ENCODE peak calls at places on chromosome 10, in five cellular contexts. Q is body of pancreas; E is colonic mucosa; V is neural progenitor cell; Z is CD4-positive, CD25-positive, alpha-beta regulatory T cell. H is an unnamed sample. For H3K36me3, the result is how much of the 10 kb centered on the place peaks cover.

GRCh38 chr10:110898391-110898790 is 20.6 kb downstream of the BBIP1 start:
- DNase-seq in Q (no peak), E (no peak), V (no peak), Z (no peak), H (no peak)

GRCh38 chr10:24237801-24238390 is 29.0 kb downstream of the KIAA1217 start:
- DNase-seq in Q (no peak), E (peak), V (no peak), Z (no peak), H (peak)

GRCh38 chr10:17805921-17806577 is 3.1 kb upstream of the MRC1 start:
- DNase-seq in Q (no peak), E (no peak), V (peak), Z (peak), H (no peak)

GRCh38 chr10:132487241-132488135 is 50.1 kb upstream of the INPP5A start:
- DNase-seq in Q (peak), E (no peak), V (no peak), Z (no peak), H (no peak)

GRCh38 chr10:123303581-123303980 is 149.4 kb downstream of the BUB3 start:
- DNase-seq in Q (no peak), E (no peak), V (no peak), Z (no peak), H (no peak)

GRCh38 chr10:131973160-131973951 is 8.4 kb downstream of the BNIP3 start:
- DNase-seq in Q (no peak), E (no peak), V (no peak), Z (no peak), H (no peak)

GRCh38 chr10:22874189-22874854 is 53.5 kb upstream of the ARMC3 start:
- DNase-seq in Q (no peak), E (no peak), V (peak), Z (no peak), H (no peak)

GRCh38 chr10:77746313-77746712 is 108.7 kb upstream of the KCNMA1 start:
- DNase-seq in Q (no peak), E (no peak), V (no peak), Z (no peak), H (no peak)

GRCh38 chr10:79390551-79391229 is 43.4 kb downstream of the PPIF start:
- DNase-seq in Q (peak), E (peak), V (no peak), Z (no peak), H (peak)

GRCh38 chr10:8444630-8445029 is 390.1 kb downstream of the GATA3 start:
- DNase-seq in Q (no peak), E (no peak), V (peak), Z (peak), H (no peak)

GRCh38 chr10:31694929-31695837 is 233.4 kb downstream of the ARHGAP12 start:
- DNase-seq in Q (no peak), E (no peak), V (no peak), Z (no peak), H (no peak)

GRCh38 chr10:62079885-62080559 is 178.5 kb downstream of the ARID5B start:
- DNase-seq in Q (no peak), E (no peak), V (no peak), Z (no peak), H (no peak)

GRCh38 chr10:689433-690226 is at the start of gene DIP2C:
- DNase-seq in Q (peak), E (peak), V (peak), Z (no peak), H (peak)

GRCh38 chr10:98971464-98971863 is 264.2 kb downstream of the HPSE2 start:
- DNase-seq in Q (no peak), E (no peak), V (no peak), Z (no peak), H (no peak)

GRCh38 chr10:132299381-132300336 is 8.1 kb downstream of the STK32C start:
- DNase-seq in Q (no peak), E (no peak), V (no peak), Z (no peak), H (peak)

GRCh38 chr10:12195281-12195602 is 449 bp downstream of the NUDT5 start:
- DNase-seq in Q (no peak), E (no peak), V (no peak), Z (no peak), H (no peak)

GRCh38 chr10:108375691-108376090 is 1211.2 kb upstream of the SORCS1 start:
- DNase-seq in Q (no peak), E (no peak), V (no peak), Z (no peak), H (no peak)

GRCh38 chr10:132868995-132869394 is 73.4 kb downstream of the CFAP46 start:
- DNase-seq in Q (peak), E (no peak), V (no peak), Z (no peak), H (peak)

GRCh38 chr10:30039567-30039966 is 19.8 kb downstream of the JCAD start:
- DNase-seq in Q (peak), E (no peak), V (no peak), Z (no peak), H (no peak)

GRCh38 chr10:72348282-72348681 is 6.4 kb downstream of the DNAJB12 start:
- DNase-seq in Q (no peak), E (no peak), V (no peak), Z (no peak), H (no peak)

GRCh38 chr10:29438271-29438670 is 149.4 kb downstream of the LYZL1 start:
- DNase-seq in Q (no peak), E (no peak), V (peak), Z (no peak), H (no peak)

GRCh38 chr10:95637140-95637539 is 19.4 kb downstream of the ALDH18A1 start:
- DNase-seq in Q (no peak), E (no peak), V (no peak), Z (no peak), H (no peak)

GRCh38 chr10:3169738-3170137 is 2.8 kb downstream of the PITRM1 start:
- DNase-seq in Q (no peak), E (no peak), V (peak), Z (no peak), H (no peak)

GRCh38 chr10:3172081-3172445 is 519 bp downstream of the PITRM1 start:
- DNase-seq in Q (no peak), E (peak), V (no peak), Z (no peak), H (no peak)

GRCh38 chr10:3167611-3168330 is 4.8 kb downstream of the PITRM1 start:
- DNase-seq in Q (no peak), E (no peak), V (no peak), Z (no peak), H (no peak)

GRCh38 chr10:3166496-3167290 is 5.9 kb downstream of the PITRM1 start:
- DNase-seq in Q (no peak), E (no peak), V (no peak), Z (no peak), H (no peak)

GRCh38 chr10:3169271-3169670 is 3.3 kb downstream of the PITRM1 start:
- DNase-seq in Q (no peak), E (no peak), V (no peak), Z (no peak), H (no peak)
- H3K36me3 ChIP-seq in Q (under half), E (under half), V (under half), Z (half or more), H (under half)

GRCh38 chr10:15516284-15516956 is 145.3 kb upstream of the FAM171A1 start:
- DNase-seq in Q (no peak), E (no peak), V (no peak), Z (no peak), H (no peak)

GRCh38 chr10:15518256-15518655 is 147.2 kb upstream of the FAM171A1 start:
- DNase-seq in Q (no peak), E (no peak), V (no peak), Z (no peak), H (no peak)

GRCh38 chr10:15510963-15511362 is 139.9 kb upstream of the FAM171A1 start:
- DNase-seq in Q (no peak), E (no peak), V (no peak), Z (no peak), H (no peak)

DNA sequence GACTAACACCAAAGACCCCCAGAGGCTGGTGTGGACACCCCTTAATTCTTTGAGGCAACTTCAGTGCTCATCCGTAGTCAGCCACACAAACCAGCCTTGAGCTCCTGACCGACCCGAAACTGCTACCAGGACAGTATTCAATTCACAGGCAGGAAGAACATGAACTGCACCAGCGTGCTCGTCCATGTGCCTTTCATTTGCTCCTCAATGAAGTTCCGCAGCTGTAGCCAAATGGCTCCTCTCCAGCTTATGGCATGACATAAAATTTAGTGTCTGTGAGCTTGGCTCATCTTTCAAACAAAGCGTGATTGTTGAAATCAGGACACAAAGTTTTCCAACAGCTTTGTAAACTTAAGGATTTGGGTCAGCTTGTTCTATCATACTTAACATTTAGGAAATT is 144.1 kb upstream of the FAM171A1 start:
- DNase-seq in Q (no peak), E (peak), V (no peak), Z (no peak), H (peak)
- H3K36me3 ChIP-seq in Q (under half), E (under half), V (under half), Z (under half), H (under half)

DNA sequence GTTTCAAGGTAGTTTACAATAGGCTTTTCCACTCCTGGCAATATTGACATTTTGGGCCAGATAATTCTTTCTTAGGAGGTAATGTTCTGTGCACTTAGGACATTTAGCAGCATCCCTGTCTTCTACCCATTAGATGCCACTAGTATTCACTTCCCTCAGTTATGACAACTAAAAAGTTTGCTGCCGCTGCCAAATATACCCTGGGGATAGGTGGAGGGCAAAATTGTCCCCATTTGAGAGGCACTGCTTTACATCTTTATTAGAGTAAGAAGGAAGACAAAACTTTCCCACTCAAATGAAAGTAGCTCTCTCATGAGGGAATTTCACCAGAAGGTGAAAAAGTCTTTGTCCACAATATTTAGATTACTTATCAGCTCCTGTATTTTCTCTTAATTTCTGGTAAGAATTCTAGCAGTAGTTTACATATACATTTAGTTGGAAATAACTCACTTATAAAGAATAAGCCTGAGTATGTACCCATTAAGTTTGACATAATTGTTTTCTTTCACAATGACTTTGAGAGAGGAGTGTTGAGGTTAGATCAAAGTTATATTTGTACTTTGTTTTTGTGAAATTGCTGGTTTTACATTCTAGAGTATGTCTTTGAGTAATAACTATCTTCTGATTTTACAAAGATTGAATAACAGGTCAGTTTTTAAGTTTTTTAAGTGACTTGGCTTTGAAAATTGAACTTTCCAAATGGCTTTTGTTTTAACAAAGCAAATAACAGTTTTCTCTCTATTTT is 46.0 kb downstream of the HELLS start:
- DNase-seq in Q (no peak), E (no peak), V (no peak), Z (no peak), H (no peak)
- H3K36me3 ChIP-seq in Q (under half), E (under half), V (half or more), Z (under half), H (under half)

DNA sequence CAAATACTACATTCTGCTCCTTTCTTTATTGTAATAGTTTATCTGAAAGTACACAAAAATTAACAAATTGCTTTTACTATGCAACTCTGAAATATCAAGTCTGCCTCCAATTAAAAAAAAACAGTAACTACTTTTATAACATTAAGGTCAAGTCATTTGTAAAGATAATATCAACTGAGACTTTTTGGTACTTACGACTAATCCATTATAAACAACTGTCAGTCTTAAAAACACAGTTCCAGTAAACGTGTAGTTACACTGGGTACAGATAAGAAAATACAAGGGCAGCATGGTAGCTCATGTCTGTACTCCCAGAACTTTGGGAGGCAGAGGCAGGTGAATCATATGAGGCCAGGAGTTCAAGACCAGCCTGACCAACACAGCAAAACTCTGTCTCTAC is 32.2 kb downstream of the FAM204A start:
- DNase-seq in Q (no peak), E (no peak), V (no peak), Z (no peak), H (no peak)
- H3K36me3 ChIP-seq in Q (under half), E (under half), V (under half), Z (under half), H (under half)

DNA sequence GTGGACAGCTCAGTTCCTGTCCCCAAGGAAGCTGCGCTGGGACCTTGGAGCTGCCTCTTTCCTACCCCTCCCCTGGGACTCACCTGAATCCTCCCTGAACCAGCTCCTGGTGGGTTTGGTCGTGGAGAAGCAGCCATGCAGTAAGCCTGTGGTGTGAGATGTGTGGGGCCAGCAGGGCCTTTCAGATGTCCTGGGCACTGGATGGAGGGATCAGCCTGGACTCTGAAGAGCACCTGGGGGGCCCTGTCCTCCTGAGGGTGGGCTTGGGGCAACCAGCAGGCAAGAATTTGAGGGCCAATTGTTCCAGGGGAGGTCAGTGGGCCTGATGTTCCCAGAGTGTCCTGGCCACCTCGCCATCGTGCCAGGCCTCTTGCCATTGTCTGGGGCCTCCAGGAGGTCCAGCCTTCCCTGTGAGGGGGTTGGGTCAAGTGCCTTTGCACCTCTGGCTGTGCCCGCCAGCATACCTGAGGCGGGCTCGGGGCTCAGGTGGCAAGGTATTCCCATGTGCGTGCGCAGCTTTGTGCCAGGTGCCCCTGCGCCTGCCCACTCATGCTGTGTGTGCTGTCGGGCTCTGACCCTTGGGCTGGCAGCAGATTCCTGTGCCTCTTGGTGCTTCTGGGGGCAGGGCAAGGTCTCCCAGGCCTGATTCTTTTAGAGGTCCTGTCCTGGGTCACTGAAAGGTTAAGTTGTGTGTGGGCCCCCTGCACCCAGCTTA is 7.3 kb downstream of the TRIM8 start:
- DNase-seq in Q (no peak), E (no peak), V (no peak), Z (no peak), H (no peak)
- H3K36me3 ChIP-seq in Q (under half), E (under half), V (under half), Z (under half), H (under half)

GRCh38 chr10:6112893-6113292 is 24.1 kb downstream of the RBM17 start:
- DNase-seq in Q (no peak), E (no peak), V (no peak), Z (no peak), H (no peak)
- H3K36me3 ChIP-seq in Q (under half), E (under half), V (under half), Z (half or more), H (under half)

GRCh38 chr10:94351089-94351488 is 11.7 kb downstream of the NOC3L start:
- DNase-seq in Q (no peak), E (no peak), V (no peak), Z (no peak), H (no peak)

GRCh38 chr10:94344522-94345122 is 18.1 kb downstream of the NOC3L start:
- DNase-seq in Q (no peak), E (no peak), V (no peak), Z (no peak), H (no peak)

DNA sequence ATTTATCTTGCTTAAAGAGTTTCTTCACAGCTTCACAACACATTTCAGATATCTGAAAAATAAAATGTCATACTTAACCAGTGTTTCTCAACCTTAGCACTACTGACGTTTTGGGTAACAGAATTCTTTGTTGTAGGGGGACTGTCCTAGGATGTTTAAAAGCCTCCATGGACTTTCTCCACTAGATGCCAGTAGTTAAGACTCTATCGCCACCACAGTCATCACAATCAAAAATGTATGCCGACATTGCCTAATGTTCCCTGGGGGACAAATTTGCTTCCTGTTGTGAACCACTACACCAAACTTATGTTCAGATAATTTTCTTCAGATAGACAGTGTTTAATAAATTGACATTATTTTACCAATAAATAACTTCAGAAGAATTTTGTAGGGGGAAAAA is 13.4 kb downstream of the NOC3L start:
- DNase-seq in Q (no peak), E (no peak), V (no peak), Z (no peak), H (no peak)
- H3K36me3 ChIP-seq in Q (under half), E (under half), V (under half), Z (half or more), H (under half)

DNA sequence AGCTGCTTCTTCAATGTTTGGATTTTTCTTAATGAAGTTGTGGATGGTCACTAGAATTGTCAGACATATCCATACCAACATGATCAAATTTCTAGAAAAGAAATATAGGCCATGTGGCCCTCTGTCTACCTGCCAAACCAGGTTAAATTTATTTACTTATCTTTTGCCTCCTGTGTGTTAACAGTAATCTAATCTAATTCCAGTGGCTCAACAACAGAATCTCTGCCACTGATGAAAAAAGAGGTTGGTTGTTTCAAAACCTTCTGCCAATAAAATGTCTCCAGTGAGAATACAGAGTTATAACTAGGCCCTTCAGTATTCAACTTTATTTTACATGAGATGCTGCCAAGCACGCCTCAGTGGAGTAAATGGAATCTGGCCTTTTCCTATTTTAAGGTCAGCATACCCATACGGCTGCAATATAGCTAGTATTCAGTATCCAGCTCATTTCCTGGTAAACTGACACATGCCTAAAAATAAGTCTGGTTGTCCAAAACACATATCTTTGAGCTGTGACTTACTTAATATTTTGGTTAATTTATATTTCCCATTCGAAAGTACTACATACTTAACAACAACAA is 16.3 kb downstream of the AP3M1 start:
- DNase-seq in Q (no peak), E (no peak), V (no peak), Z (no peak), H (no peak)
- H3K36me3 ChIP-seq in Q (under half), E (under half), V (under half), Z (half or more), H (under half)

GRCh38 chr10:74109452-74109851 is 41.2 kb downstream of the AP3M1 start:
- DNase-seq in Q (no peak), E (no peak), V (no peak), Z (no peak), H (no peak)
- H3K36me3 ChIP-seq in Q (under half), E (under half), V (under half), Z (half or more), H (under half)

DNA sequence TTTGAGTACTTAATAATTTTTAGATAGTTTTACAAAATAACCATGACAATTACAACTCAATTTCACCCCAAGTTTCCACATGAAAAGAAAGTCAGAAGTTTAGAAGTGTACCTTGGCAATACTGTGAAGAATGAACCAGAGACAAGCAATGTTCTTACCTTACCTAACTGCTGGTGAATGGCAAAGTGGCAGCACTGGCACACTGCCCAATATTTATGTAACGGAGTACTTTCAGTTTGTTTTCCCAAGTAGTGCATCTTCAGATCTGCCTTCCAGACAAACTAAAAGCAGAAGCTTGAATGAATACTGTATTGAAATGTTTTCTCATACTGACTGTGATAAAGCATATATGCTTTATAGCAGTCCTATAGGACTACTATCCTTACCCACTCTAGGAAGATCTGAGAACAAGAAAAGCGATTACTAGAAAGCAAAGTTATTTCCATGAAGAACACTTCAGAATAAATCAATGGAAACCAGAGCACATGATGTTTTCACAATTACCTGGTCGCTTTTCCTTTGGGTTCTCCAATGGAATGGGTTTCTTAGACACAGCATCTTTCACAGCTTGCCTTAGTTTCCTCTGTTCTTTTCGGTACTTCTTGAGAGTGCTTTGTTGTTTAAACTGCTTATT is 1.5 kb downstream of the NOC3L start:
- DNase-seq in Q (peak), E (no peak), V (no peak), Z (peak), H (no peak)
- H3K36me3 ChIP-seq in Q (under half), E (under half), V (under half), Z (under half), H (under half)